ENCODE peak calls at places on chromosomes 5 and 9, in five cellular contexts. R, Q, L, G and K are unnamed samples.

GRCh38 chr9:16974436-16974835 is 104.0 kb upstream of the BNC2 start:
- DNase-seq in R (no peak), Q (no peak), L (no peak), G (no peak), K (no peak)

GRCh38 chr5:179679014-179679674 is 1.7 kb downstream of the CBY3 start:
- DNase-seq in R (peak), Q (peak), L (peak), G (peak), K (no peak)

GRCh38 chr5:153562189-153562588 is 71.7 kb downstream of the GRIA1 start:
- DNase-seq in R (peak), Q (peak), L (no peak), G (peak), K (no peak)

GRCh38 chr9:12775963-12776774 is 1.3 kb downstream of the LURAP1L start:
- DNase-seq in R (peak), Q (peak), L (peak), G (peak), K (peak)

GRCh38 chr9:81680506-81680905 is 8.8 kb downstream of the TLE1 start:
- DNase-seq in R (no peak), Q (no peak), L (no peak), G (no peak), K (no peak)

GRCh38 chr9:93475856-93476255 is 22.5 kb upstream of the FAM120AOS start:
- DNase-seq in R (no peak), Q (peak), L (no peak), G (no peak), K (no peak)

GRCh38 chr5:93790401-93790800 is 49.0 kb upstream of the POU5F2 start:
- DNase-seq in R (peak), Q (peak), L (no peak), G (peak), K (no peak)

GRCh38 chr5:88518131-88519016 is 249.7 kb upstream of the TMEM161B start:
- DNase-seq in R (no peak), Q (no peak), L (no peak), G (no peak), K (peak)

GRCh38 chr5:135458921-135459331 is 6.8 kb upstream of the TIFAB start:
- DNase-seq in R (no peak), Q (peak), L (no peak), G (peak), K (no peak)

GRCh38 chr5:127042593-127042992 is 12.2 kb upstream of the MARCHF3 start:
- DNase-seq in R (no peak), Q (peak), L (peak), G (peak), K (no peak)

GRCh38 chr9:84671651-84672467 is 2.3 kb downstream of the NTRK2 start:
- DNase-seq in R (no peak), Q (no peak), L (peak), G (no peak), K (no peak)

GRCh38 chr5:153504726-153505125 is 14.3 kb downstream of the GRIA1 start:
- DNase-seq in R (no peak), Q (no peak), L (no peak), G (no peak), K (no peak)

GRCh38 chr9:136882109-136882946 is 4.0 kb upstream of the TRAF2 start:
- DNase-seq in R (peak), Q (peak), L (peak), G (peak), K (no peak)

GRCh38 chr9:82511626-82512025 is 523.1 kb downstream of the SPATA31D1 start:
- DNase-seq in R (no peak), Q (no peak), L (no peak), G (no peak), K (no peak)

GRCh38 chr5:124546643-124547042 is 199.8 kb downstream of the ZNF608 start:
- DNase-seq in R (peak), Q (peak), L (no peak), G (peak), K (no peak)

GRCh38 chr9:131528886-131529505 is 2.1 kb downstream of the UCK1 start:
- DNase-seq in R (no peak), Q (no peak), L (no peak), G (no peak), K (no peak)

GRCh38 chr9:132673355-132673754 is 3.1 kb downstream of the GTF3C4 start:
- DNase-seq in R (peak), Q (peak), L (peak), G (peak), K (peak)

GRCh38 chr9:137672907-137673791 is 54.3 kb downstream of the EHMT1 start:
- DNase-seq in R (peak), Q (peak), L (peak), G (peak), K (peak)

GRCh38 chr9:109329274-109330258 is 8.7 kb upstream of the EPB41L4B start:
- DNase-seq in R (no peak), Q (peak), L (peak), G (peak), K (peak)

GRCh38 chr5:76615759-76616158 is 7.4 kb downstream of the F2RL2 start:
- DNase-seq in R (no peak), Q (no peak), L (no peak), G (peak), K (no peak)

GRCh38 chr5:96228449-96228848 is 204.6 kb downstream of the PCSK1 start:
- DNase-seq in R (no peak), Q (no peak), L (no peak), G (peak), K (no peak)

DNA sequence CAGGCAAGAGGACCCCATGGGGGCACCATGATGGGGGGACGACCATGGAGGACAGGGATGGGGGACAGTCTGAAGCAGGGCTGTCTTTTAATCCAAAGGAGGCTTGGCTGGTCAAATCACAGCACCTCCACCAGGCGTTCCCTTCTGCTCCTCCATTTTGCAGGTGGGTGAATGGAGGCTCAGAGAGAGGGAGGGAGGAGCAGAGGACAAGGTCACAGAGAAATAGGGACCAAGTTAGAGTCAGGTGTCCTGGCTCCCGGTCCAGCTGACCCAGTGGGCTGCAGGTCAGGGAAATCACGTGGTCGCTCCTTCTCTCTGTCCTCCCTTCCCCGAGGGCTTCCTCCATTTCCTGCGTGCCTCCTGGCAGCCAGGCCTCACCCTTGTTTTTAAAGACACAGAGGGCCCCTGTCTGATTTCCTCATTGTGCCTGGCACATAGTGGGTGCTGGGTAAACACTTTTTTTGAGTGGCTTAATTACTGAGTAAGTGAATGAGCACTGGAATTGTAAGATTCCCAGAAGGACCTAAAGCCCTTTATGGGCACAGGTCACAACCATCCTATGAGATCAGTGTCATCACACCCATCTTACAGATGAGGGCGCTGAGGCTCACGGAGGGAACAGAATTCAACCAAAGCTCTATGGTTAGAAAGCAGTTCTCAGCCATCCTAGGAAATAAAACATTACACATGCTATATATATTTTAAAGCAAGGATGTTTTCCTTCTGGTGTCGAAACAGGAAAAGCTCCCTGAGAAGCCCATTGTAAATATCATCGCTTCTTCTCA is 156.2 kb upstream of the SMIM23 start:
- DNase-seq in R (peak), Q (peak), L (no peak), G (peak), K (no peak)
- H3K4me3 ChIP-seq in R (peak), Q (peak), L (no peak), G (no peak), K (peak)

GRCh38 chr5:119379096-119379495 is 23.3 kb downstream of the TNFAIP8 start:
- DNase-seq in R (no peak), Q (no peak), L (no peak), G (no peak), K (no peak)
- TF ChIP-seq CTCF in R (no peak), Q (no peak), L (no peak), G (no peak), K (no peak)

DNA sequence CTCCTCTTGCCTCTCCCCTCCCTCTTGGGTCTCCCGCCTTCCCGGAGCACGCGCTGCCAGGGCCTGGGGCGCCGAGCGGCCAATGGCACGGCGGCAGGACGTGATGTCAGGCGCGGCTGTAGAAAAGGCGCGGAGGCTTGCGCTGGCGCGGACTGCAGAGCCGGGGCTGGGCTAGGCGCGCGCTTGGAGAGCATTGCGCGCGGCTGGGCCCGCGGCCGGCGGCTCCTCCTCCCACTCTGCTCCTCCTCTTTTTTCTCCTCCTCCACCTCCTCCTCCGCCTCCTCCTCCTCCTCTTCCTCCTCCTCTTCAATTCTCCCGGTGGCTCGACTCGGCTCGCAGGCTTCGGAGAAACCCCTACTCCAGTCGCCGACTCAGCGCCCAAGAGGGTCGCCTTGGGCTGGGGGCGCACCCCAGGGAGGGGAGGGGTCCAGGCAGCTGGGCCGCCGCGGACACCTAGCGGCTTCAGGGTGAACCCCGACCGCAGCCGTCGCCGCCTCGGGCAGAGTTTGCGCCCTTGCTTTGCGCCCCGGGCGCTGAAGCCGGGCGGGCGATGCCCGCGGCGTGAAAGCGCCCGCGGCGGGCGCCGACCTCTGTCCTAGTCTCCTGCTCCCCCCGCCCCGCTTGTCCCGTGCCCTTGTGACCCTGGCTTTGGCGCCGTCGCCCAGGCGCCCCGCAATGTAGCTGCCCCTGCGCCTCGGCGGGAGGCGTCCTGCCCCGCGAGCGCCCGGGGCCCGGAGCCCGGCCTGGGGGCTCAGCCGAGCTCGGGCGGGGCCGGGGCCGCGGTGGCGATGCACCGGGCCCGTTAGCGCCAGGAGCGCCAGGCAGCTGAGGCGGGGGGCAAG is at the start of gene LHX2:
- DNase-seq in R (peak), Q (peak), L (peak), G (peak), K (no peak)
- H3K4me3 ChIP-seq in R (no peak), Q (peak), L (no peak), G (peak), K (peak)

DNA sequence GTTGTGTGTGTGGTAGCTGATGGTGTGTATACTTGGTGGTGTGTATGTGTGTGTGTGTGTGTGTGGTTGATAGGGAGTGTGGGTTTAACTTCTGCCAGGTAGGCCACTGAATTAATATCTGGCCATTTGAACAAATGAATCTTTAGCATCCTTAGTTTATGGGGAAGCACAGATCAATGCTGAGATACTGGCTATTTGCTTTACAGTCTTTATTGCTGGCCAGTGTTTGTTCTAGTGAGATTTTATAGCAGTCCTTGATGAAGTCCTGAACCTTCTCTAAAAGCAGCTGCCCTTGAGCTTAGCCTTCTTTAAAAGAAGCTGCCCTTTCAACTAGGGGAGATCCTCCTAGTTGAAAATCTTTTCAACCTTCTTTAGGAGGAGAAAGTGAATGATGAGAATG is 69.3 kb downstream of the MACIR start:
- DNase-seq in R (no peak), Q (no peak), L (no peak), G (no peak), K (no peak)
- TF ChIP-seq CTCF in R (no peak), Q (no peak), L (no peak), G (no peak), K (no peak)

GRCh38 chr5:10565785-10566506 is 2.1 kb downstream of the ANKRD33B start:
- DNase-seq in R (no peak), Q (no peak), L (no peak), G (no peak), K (no peak)
- H3K4me3 ChIP-seq in R (no peak), Q (peak), L (peak), G (peak), K (peak)

DNA sequence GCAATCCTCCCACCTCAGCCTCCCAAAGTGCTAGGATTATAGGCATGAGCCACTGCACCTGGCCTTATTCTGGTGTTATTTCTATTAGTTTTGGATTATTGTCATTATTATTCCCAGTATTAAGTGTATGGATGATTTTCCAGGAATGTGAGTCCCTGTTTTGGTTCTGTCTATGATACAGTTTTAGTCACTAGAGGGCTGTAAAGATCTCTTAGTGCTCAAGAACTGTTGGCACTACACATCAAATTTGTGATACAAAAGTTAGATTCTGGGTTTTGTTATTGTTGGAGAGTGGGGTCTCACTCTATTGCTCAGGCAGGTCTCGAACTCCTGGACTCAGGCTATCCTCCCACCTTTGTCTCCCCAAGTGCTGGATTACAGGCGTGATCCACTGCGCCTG is 12.1 kb downstream of the CCL28 start:
- DNase-seq in R (no peak), Q (peak), L (no peak), G (peak), K (no peak)
- TF ChIP-seq CTCF in R (peak), Q (peak), L (no peak), G (peak), K (peak)

DNA sequence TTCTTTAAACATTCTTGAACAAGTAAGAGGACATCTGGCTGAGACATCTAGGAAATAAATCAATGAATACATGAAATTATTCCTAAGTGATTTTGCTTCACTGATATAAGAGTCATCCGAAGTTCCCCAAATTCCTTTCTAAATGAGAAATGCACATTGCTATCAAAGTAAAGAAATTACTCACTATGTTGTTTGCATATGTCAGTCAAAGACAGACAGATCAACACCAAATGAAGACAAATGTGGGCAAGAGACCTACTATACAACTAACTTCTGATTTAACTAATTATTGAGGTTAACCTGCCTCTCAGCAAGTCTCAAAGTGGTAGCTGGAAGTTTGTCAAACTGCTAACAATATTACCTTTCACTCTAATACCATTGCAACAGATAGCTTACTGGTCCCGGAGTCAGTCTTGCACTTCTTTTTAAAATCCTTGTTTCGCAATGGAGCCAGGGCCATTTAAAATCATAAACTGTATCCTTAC is 13.2 kb downstream of the TUT7 start:
- DNase-seq in R (no peak), Q (peak), L (no peak), G (peak), K (no peak)
- H3K4me3 ChIP-seq in R (no peak), Q (no peak), L (no peak), G (no peak), K (no peak)

GRCh38 chr5:119470851-119471451 is 18.7 kb downstream of the HSD17B4 start:
- DNase-seq in R (peak), Q (peak), L (no peak), G (peak), K (peak)
- TF ChIP-seq CTCF in R (peak), Q (peak), L (peak), G (peak), K (peak)

DNA sequence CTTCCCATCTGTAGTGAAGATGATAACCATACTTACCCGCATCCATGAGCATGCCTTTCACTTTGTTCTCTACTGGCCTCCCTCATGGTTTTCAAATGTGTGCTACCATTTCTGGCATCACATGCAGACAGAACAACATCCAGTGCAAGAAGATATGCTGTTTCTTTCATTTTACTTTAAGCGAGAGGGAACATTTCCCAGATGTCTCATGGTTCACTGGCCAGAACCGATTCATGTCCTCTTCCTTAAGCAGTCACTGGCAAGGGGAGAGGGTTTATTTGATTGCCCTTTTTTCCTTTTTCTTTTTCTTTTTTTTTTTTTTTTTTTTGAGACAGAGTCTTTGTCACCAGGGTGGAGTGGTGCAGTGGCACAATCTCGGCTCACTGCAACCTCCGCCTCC is 37.7 kb downstream of the ARRDC3 start:
- DNase-seq in R (no peak), Q (no peak), L (no peak), G (no peak), K (no peak)
- H3K4me3 ChIP-seq in R (no peak), Q (no peak), L (no peak), G (no peak), K (no peak)